ENCODE peak calls at places on chromosomes 6 and 20, in five cellular contexts. One of them, this sample, is unnamed.

GRCh38 chr20:32465092-32465900 is 107.2 kb downstream of the ASXL1 start:
- DNase-seq in breast epithelium: peak
- DNase-seq in pancreas: peak
- DNase-seq in left ventricle myocardium inferior: peak
- DNase-seq in astrocyte of the spinal cord: peak
- DNase-seq in this sample: no peak

GRCh38 chr6:18154507-18155272 is at the start of gene TPMT:
- DNase-seq in left ventricle myocardium inferior: no peak
- DNase-seq in astrocyte of the spinal cord: no peak
- DNase-seq in pancreas: peak
- DNase-seq in breast epithelium: peak
- DNase-seq in this sample: no peak

GRCh38 chr20:10228330-10228729 is 9.7 kb downstream of the SNAP25 start:
- DNase-seq in breast epithelium: no peak
- DNase-seq in left ventricle myocardium inferior: no peak
- DNase-seq in astrocyte of the spinal cord: no peak
- DNase-seq in pancreas: no peak
- DNase-seq in this sample: peak

GRCh38 chr20:48708116-48708515 is 119.7 kb downstream of the PREX1 start:
- DNase-seq in breast epithelium: no peak
- DNase-seq in left ventricle myocardium inferior: no peak
- DNase-seq in astrocyte of the spinal cord: no peak
- DNase-seq in pancreas: no peak
- DNase-seq in this sample: no peak

GRCh38 chr6:31797607-31798006 is 2.1 kb upstream of the VARS1 start:
- DNase-seq in breast epithelium: no peak
- DNase-seq in left ventricle myocardium inferior: peak
- DNase-seq in astrocyte of the spinal cord: no peak
- DNase-seq in pancreas: no peak
- DNase-seq in this sample: no peak

GRCh38 chr20:22779878-22780277 is 195.5 kb upstream of the FOXA2 start:
- DNase-seq in breast epithelium: no peak
- DNase-seq in pancreas: no peak
- DNase-seq in left ventricle myocardium inferior: no peak
- DNase-seq in astrocyte of the spinal cord: no peak
- DNase-seq in this sample: no peak

GRCh38 chr6:85389180-85389797 is 60.6 kb upstream of the NT5E start:
- DNase-seq in breast epithelium: no peak
- DNase-seq in pancreas: no peak
- DNase-seq in left ventricle myocardium inferior: no peak
- DNase-seq in astrocyte of the spinal cord: no peak
- DNase-seq in this sample: no peak

GRCh38 chr20:62618622-62619529 is 23.4 kb upstream of the SLCO4A1 start:
- DNase-seq in pancreas: no peak
- DNase-seq in left ventricle myocardium inferior: no peak
- DNase-seq in astrocyte of the spinal cord: no peak
- DNase-seq in breast epithelium: no peak
- DNase-seq in this sample: no peak

GRCh38 chr6:16049178-16049577 is 79.7 kb upstream of the MYLIP start:
- DNase-seq in pancreas: no peak
- DNase-seq in astrocyte of the spinal cord: peak
- DNase-seq in left ventricle myocardium inferior: no peak
- DNase-seq in breast epithelium: no peak
- DNase-seq in this sample: no peak

GRCh38 chr6:129501401-129502051 is 208.5 kb downstream of the ARHGAP18 start:
- DNase-seq in pancreas: peak
- DNase-seq in astrocyte of the spinal cord: peak
- DNase-seq in left ventricle myocardium inferior: no peak
- DNase-seq in breast epithelium: peak
- DNase-seq in this sample: peak

GRCh38 chr6:166747644-166748595 is 120.9 kb upstream of the RPS6KA2 start:
- DNase-seq in astrocyte of the spinal cord: no peak
- DNase-seq in pancreas: no peak
- DNase-seq in breast epithelium: no peak
- DNase-seq in left ventricle myocardium inferior: no peak
- DNase-seq in this sample: peak

GRCh38 chr6:166743925-166744653 is 117.0 kb upstream of the RPS6KA2 start:
- DNase-seq in astrocyte of the spinal cord: no peak
- DNase-seq in breast epithelium: no peak
- DNase-seq in left ventricle myocardium inferior: no peak
- DNase-seq in pancreas: no peak
- DNase-seq in this sample: no peak

GRCh38 chr6:166743415-166743814 is 116.4 kb upstream of the RPS6KA2 start:
- DNase-seq in pancreas: no peak
- DNase-seq in left ventricle myocardium inferior: no peak
- DNase-seq in astrocyte of the spinal cord: no peak
- DNase-seq in breast epithelium: no peak
- DNase-seq in this sample: no peak

GRCh38 chr6:166744654-166745134 is 117.6 kb upstream of the RPS6KA2 start:
- DNase-seq in breast epithelium: no peak
- DNase-seq in left ventricle myocardium inferior: no peak
- DNase-seq in pancreas: no peak
- DNase-seq in astrocyte of the spinal cord: no peak
- DNase-seq in this sample: no peak

DNA sequence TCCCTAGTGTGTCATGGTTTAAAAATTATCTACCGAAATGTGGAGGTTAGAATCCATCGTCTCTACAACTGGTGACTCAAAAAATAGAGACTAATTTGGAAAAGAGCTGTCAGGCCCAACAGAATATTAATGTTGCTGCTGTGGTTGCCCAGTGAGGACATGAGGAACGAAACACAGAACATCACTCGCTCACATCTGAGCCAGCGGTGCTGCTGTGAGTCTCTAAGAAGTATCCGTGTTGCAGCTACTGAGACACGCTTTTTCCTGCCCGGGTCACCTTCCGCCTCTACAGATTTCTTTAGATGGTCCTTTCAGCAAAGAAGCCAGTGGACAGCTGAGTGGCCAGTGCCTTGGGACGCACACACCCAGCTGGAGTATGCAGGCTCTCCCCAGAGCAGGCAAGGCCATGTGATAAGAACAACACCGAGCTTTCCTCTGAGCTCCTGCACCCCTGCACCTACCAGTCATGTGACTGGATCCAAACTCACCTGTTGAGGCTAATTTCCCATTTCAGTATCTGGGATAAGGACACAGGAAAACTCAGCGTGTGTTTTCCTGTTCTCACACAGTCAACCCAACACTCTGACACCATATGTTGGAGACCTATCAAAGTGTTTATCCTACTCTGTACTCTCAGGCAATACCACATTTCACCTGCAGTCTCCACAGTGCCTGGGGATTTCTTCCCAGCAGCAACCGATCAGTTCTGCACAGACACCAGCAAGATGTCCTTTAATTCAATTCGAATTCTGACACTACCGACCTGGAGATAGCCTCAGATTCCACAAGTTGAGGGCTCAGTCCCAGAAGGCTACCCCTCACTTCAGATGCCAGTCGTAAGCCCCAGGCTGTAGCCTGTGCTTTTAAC is 119.0 kb upstream of the RPS6KA2 start:
- DNase-seq in astrocyte of the spinal cord: no peak
- DNase-seq in pancreas: no peak
- DNase-seq in left ventricle myocardium inferior: no peak
- DNase-seq in breast epithelium: no peak
- DNase-seq in this sample: no peak
- TF ChIP-seq CTCF in astrocyte of the spinal cord: no peak
- TF ChIP-seq CTCF in pancreas: no peak
- TF ChIP-seq CTCF in left ventricle myocardium inferior: no peak
- TF ChIP-seq CTCF in breast epithelium: no peak
- TF ChIP-seq CTCF in this sample: no peak

GRCh38 chr6:46933751-46934150 is 12.0 kb upstream of the ADGRF5 start:
- DNase-seq in pancreas: no peak
- DNase-seq in left ventricle myocardium inferior: no peak
- DNase-seq in breast epithelium: no peak
- DNase-seq in astrocyte of the spinal cord: no peak
- DNase-seq in this sample: no peak
- TF ChIP-seq CTCF in pancreas: no peak
- TF ChIP-seq CTCF in left ventricle myocardium inferior: no peak
- TF ChIP-seq CTCF in breast epithelium: no peak
- TF ChIP-seq CTCF in astrocyte of the spinal cord: no peak
- TF ChIP-seq CTCF in this sample: no peak

DNA sequence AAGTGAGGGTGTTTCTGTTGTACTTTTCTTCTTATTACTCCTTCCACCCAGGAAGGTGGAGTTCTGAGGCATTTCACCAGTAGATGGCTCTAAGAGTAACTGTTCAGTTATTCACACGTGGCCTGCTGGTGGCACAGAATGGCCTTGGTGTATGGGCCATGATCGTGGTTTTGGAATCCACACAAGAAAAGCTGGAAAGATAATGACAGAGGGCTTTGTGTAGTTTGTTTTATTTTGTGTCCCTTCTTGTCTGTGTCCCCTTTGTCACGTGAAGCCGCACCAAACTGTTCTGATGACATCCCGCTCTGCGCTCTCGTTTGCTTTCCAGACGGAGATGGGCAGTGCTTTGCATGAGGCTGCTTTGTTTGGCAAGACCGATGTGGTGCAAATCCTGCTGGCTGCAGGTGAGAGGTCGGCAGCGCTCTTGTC is 93.4 kb downstream of the ANKS1A start:
- DNase-seq in astrocyte of the spinal cord: peak
- DNase-seq in breast epithelium: no peak
- DNase-seq in left ventricle myocardium inferior: no peak
- DNase-seq in pancreas: no peak
- DNase-seq in this sample: peak
- TF ChIP-seq CTCF in astrocyte of the spinal cord: peak
- TF ChIP-seq CTCF in breast epithelium: no peak
- TF ChIP-seq CTCF in left ventricle myocardium inferior: peak
- TF ChIP-seq CTCF in pancreas: no peak
- TF ChIP-seq CTCF in this sample: no peak

GRCh38 chr6:160391419-160392116 is 43.4 kb downstream of the SLC22A3 start:
- DNase-seq in breast epithelium: no peak
- DNase-seq in pancreas: no peak
- DNase-seq in astrocyte of the spinal cord: peak
- DNase-seq in left ventricle myocardium inferior: no peak
- DNase-seq in this sample: peak

GRCh38 chr6:160387887-160388286 is 39.7 kb downstream of the SLC22A3 start:
- DNase-seq in astrocyte of the spinal cord: no peak
- DNase-seq in pancreas: no peak
- DNase-seq in breast epithelium: no peak
- DNase-seq in left ventricle myocardium inferior: no peak
- DNase-seq in this sample: no peak

GRCh38 chr6:160388922-160389321 is 40.7 kb downstream of the SLC22A3 start:
- DNase-seq in left ventricle myocardium inferior: no peak
- DNase-seq in pancreas: no peak
- DNase-seq in astrocyte of the spinal cord: no peak
- DNase-seq in breast epithelium: no peak
- DNase-seq in this sample: peak

GRCh38 chr6:160382946-160383345 is 34.8 kb downstream of the SLC22A3 start:
- DNase-seq in pancreas: no peak
- DNase-seq in astrocyte of the spinal cord: no peak
- DNase-seq in breast epithelium: no peak
- DNase-seq in left ventricle myocardium inferior: no peak
- DNase-seq in this sample: no peak

DNA sequence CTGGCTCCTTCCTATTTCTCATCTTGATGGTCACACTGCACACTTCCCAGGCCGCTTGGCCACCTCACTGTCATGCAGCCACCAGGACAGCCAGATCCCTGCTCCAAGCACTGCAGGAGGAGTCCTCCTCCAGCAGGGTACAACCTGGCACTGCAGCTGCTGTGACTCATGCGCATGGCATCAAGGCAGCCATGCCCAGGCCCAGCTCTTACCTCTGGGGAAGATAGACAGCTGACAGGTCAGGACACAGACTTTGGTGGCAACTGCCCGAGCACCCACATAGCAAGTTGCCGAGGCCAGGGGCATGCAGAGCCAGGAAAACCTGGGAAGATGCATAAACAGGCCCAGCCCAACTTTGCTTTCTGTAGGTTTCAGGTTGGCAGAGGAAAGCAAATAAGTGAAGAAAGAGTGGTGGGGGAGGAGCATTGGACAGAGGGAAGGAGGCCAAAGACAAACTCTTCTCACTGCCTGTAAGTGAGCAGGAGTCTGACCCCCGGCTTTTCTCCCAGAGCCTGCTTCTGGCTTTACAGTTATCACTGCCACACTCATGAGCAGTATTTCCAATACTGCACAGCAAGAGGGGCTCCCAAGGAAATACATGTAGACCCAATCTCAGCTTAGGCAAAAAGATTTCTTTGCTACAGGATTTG is 38.8 kb downstream of the SLC22A3 start:
- DNase-seq in astrocyte of the spinal cord: peak
- DNase-seq in breast epithelium: no peak
- DNase-seq in left ventricle myocardium inferior: peak
- DNase-seq in pancreas: peak
- DNase-seq in this sample: peak
- TF ChIP-seq CTCF in astrocyte of the spinal cord: no peak
- TF ChIP-seq CTCF in breast epithelium: no peak
- TF ChIP-seq CTCF in left ventricle myocardium inferior: peak
- TF ChIP-seq CTCF in pancreas: no peak
- TF ChIP-seq CTCF in this sample: no peak

DNA sequence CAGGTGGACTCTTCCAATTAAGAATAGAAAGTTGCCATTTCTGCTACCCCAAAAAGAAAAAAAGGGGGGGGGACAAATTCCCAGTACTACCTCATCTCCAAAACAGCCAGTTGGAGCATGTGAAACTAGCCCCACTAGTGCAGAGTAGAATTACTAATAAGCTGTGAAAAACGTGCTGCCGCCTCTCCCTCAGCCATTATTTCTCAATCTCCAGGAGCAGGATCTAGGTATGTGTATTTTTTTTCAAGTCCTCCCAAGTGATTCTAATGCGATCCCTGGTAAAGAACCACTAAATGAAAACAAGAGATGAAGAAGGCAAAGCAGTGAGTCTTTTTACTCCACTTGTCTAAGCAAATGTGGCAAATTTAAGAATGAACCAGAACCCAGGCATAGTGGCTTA is 154.5 kb upstream of the SHLD1 start:
- DNase-seq in pancreas: no peak
- DNase-seq in left ventricle myocardium inferior: no peak
- DNase-seq in breast epithelium: no peak
- DNase-seq in astrocyte of the spinal cord: no peak
- DNase-seq in this sample: no peak
- TF ChIP-seq CTCF in pancreas: no peak
- TF ChIP-seq CTCF in left ventricle myocardium inferior: no peak
- TF ChIP-seq CTCF in breast epithelium: no peak
- TF ChIP-seq CTCF in astrocyte of the spinal cord: no peak
- TF ChIP-seq CTCF in this sample: no peak